ENCODE peak calls at places on chromosome 18, in six cellular contexts. A is HCT116, Z is H1, N is GM23338, K is HepG2, O is K562. W is an unnamed sample.

GRCh38 chr18:9832871-9833270 is 52.9 kb upstream of the TXNDC2 start:
- DNase-seq in A (no peak), Z (no peak), N (no peak), K (no peak), O (no peak), W (no peak)

GRCh38 chr18:46458472-46458871 is 198.5 kb downstream of the LOXHD1 start:
- DNase-seq in A (no peak), Z (no peak), N (peak; percentile 27), K (no peak), O (no peak), W (no peak)

GRCh38 chr18:26052497-26052896 is 37.9 kb downstream of the SS18 start:
- DNase-seq in A (no peak), Z (no peak), N (no peak), K (no peak), O (no peak), W (no peak)

GRCh38 chr18:29034113-29034856 is 857.4 kb upstream of the CDH2 start:
- DNase-seq in A (no peak), Z (no peak), N (no peak), K (no peak), O (no peak), W (no peak)

GRCh38 chr18:43159091-43159490 is 43.6 kb upstream of the RIT2 start:
- DNase-seq in A (no peak), Z (no peak), N (no peak), K (no peak), O (no peak), W (no peak)

GRCh38 chr18:13471971-13472628 is 253.5 kb downstream of the LDLRAD4 start:
- DNase-seq in A (no peak), Z (no peak), N (peak; percentile 18), K (peak; percentile 86), O (no peak), W (no peak)

GRCh38 chr18:12079504-12080237 is 14.0 kb upstream of the ANKRD62 start:
- DNase-seq in A (no peak), Z (no peak), N (no peak), K (peak; percentile 57), O (no peak), W (peak; percentile 91)

GRCh38 chr18:9951022-9951859 is 37.4 kb downstream of the VAPA start:
- DNase-seq in A (peak; percentile 55), Z (no peak), N (peak; percentile 83), K (peak; percentile 59), O (peak; percentile 34), W (peak; percentile 75)

GRCh38 chr18:12518326-12518725 is 110.6 kb downstream of the PRELID3A start:
- DNase-seq in A (no peak), Z (no peak), N (no peak), K (peak; percentile 23), O (no peak), W (no peak)

GRCh38 chr18:52888014-52888413 is 548.0 kb downstream of the DCC start:
- DNase-seq in A (no peak), Z (no peak), N (peak; percentile 3), K (no peak), O (no peak), W (no peak)

GRCh38 chr18:21051615-21052014 is 60.0 kb downstream of the ROCK1 start:
- DNase-seq in A (no peak), Z (no peak), N (no peak), K (no peak), O (no peak), W (no peak)

GRCh38 chr18:76422121-76422520 is 72.9 kb downstream of the ZNF516 start:
- DNase-seq in A (no peak), Z (peak; percentile 32), N (no peak), K (no peak), O (no peak), W (no peak)

GRCh38 chr18:58054041-58054733 is 10.2 kb downstream of the NEDD4L start:
- DNase-seq in A (no peak), Z (no peak), N (peak; percentile 72), K (peak; percentile 76), O (no peak), W (no peak)

GRCh38 chr18:67733094-67733493 is 216.6 kb upstream of the DSEL start:
- DNase-seq in A (no peak), Z (no peak), N (no peak), K (no peak), O (no peak), W (no peak)

GRCh38 chr18:57231846-57232245 is 85.0 kb downstream of the BOD1L2 start:
- DNase-seq in A (no peak), Z (no peak), N (no peak), K (no peak), O (no peak), W (no peak)

GRCh38 chr18:45688113-45688512 is 35.9 kb upstream of the SLC14A1 start:
- DNase-seq in A (no peak), Z (no peak), N (no peak), K (no peak), O (no peak), W (no peak)

GRCh38 chr18:26663001-26663400 is 114.6 kb upstream of the KCTD1 start:
- DNase-seq in A (no peak), Z (no peak), N (no peak), K (no peak), O (no peak), W (no peak)

GRCh38 chr18:46588971-46589660 is 67.9 kb downstream of the LOXHD1 start:
- DNase-seq in A (no peak), Z (peak; percentile 24), N (no peak), K (no peak), O (no peak), W (no peak)

GRCh38 chr18:46294325-46294724 is 190.1 kb downstream of the HAUS1 start:
- DNase-seq in A (no peak), Z (no peak), N (no peak), K (no peak), O (no peak), W (no peak)

GRCh38 chr18:56146565-56146964 is 491.8 kb downstream of the TXNL1 start:
- DNase-seq in A (no peak), Z (no peak), N (no peak), K (no peak), O (no peak), W (no peak)

GRCh38 chr18:56152547-56152946 is 485.8 kb downstream of the TXNL1 start:
- DNase-seq in A (no peak), Z (no peak), N (no peak), K (no peak), O (no peak), W (no peak)

DNA sequence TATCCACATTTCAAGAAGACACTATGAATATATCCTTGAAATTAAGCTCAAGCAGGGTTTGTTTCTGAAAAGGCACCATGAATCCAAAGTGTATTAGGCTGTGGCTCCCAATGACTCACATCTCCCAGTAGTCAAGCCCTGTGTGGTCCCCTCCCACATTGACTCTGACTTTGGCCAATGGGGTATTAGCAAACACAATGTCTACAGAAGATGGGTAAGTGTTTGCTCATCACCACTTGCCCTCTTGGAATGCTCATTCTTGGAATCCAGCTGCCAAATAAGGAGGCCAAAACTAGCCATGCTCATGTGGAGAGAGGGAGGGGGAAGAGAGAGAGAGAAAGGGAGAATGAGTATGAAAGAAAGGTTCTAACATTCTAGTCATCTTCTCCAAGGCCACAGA is 490.0 kb downstream of the TXNL1 start:
- DNase-seq in A (no peak), Z (no peak), N (no peak), K (no peak), O (no peak), W (no peak)
- TF ChIP-seq POLR2AphosphoS5 in A (no peak), Z (no peak), N (no peak), K (no peak), O (no peak), W (no peak)

GRCh38 chr18:33830210-33830609 is 252.2 kb downstream of the ASXL3 start:
- DNase-seq in A (no peak), Z (no peak), N (no peak), K (no peak), O (no peak), W (no peak)

GRCh38 chr18:33831424-33831823 is 253.4 kb downstream of the ASXL3 start:
- DNase-seq in A (no peak), Z (no peak), N (no peak), K (no peak), O (no peak), W (no peak)

GRCh38 chr18:33826151-33826550 is 248.1 kb downstream of the ASXL3 start:
- DNase-seq in A (no peak), Z (no peak), N (no peak), K (no peak), O (no peak), W (no peak)

GRCh38 chr18:33833847-33834246 is 255.8 kb downstream of the ASXL3 start:
- DNase-seq in A (no peak), Z (no peak), N (no peak), K (no peak), O (no peak), W (no peak)

DNA sequence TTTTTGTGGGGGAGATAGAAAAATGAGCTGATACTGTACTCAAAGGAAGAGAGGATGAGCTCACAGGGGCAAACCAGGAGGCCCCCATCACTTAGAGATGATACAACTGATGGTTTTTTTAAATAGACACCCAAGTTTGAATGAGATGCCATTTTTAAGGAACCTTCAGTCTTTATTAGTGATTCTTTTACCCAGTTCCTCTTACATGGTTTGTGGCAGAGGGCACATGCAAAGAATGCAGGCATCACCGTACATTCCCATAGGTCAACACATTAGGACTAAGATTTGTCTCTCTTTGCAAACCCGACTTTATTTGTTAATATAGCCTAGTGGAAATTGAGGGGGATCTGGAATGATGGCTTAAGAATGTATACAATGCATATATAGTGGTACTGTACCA is 250.9 kb downstream of the ASXL3 start:
- DNase-seq in A (no peak), Z (no peak), N (no peak), K (no peak), O (no peak), W (no peak)
- H2AFZ ChIP-seq in A (no peak overlapping the region), Z (no peak overlapping the region), N (no peak overlapping the region), K (no peak overlapping the region), O (no peak overlapping the region), W (no peak overlapping the region)

DNA sequence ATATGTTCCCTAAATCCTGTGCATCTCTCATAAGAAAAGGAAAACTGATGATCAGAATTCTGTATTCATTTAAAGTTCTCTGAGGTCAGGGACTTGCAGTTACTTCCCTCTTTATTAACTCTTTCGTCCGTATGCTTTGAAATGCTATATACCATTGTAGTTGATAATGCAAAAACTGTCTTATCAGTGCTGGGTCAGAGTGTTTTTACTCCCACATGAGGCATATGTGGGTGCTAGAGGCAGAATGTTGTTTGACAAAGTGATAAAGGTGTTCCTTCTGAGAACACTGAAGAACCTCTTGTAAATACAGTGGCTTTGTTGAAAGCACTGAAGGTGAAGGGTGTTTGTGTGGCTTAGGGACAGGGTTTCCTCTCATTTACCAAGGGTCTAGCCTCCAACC is 136.5 kb upstream of the NFATC1 start:
- DNase-seq in A (no peak), Z (no peak), N (no peak), K (no peak), O (peak; percentile 39), W (no peak)
- TF ChIP-seq CTCF in A (no peak), Z (no peak), N (no peak), K (no peak), O (no peak), W (no peak)

GRCh38 chr18:55318864-55319516 is 269.0 kb downstream of the TCF4 start:
- DNase-seq in A (no peak), Z (no peak), N (no peak), K (no peak), O (no peak), W (peak; percentile 81)

GRCh38 chr18:55320399-55321255 is 267.4 kb downstream of the TCF4 start:
- DNase-seq in A (no peak), Z (no peak), N (no peak), K (no peak), O (no peak), W (peak; percentile 24)

GRCh38 chr18:55317832-55318231 is 270.2 kb downstream of the TCF4 start:
- DNase-seq in A (no peak), Z (no peak), N (no peak), K (no peak), O (no peak), W (no peak)

GRCh38 chr18:55321268-55322175 is 266.5 kb downstream of the TCF4 start:
- DNase-seq in A (no peak), Z (peak; percentile 87), N (peak; percentile 95), K (no peak), O (no peak), W (peak; percentile 82)

GRCh38 chr18:55319517-55319905 is 268.5 kb downstream of the TCF4 start:
- DNase-seq in A (no peak), Z (no peak), N (no peak), K (no peak), O (no peak), W (peak; percentile 44)
- TF ChIP-seq POLR2AphosphoS5 in A (no peak), Z (no peak), N (no peak), K (no peak), O (no peak), W (no peak)

W was measured in endothelial cell of umbilical vein.